ENCODE peak calls at places on chromosomes 11 and 22, in ten cellular contexts. I is IMR-90, T is endothelial cell of umbilical vein, Z is PC-3, V is left lung, X is transverse colon, U is pancreas, W is neural progenitor cell, A is A673, K is sigmoid colon. P is an unnamed sample. For H3K36me3, the result is how much of the 10 kb centered on the place peaks cover.

GRCh38 chr22:42313804-42314581 is 43.5 kb upstream of the TCF20 start:
- DNase-seq in I (peak), T (peak), Z (peak), V (no peak), X (peak), U (peak), W (peak), A (peak), K (peak), P (peak)

GRCh38 chr11:58567889-58568512 is 7.7 kb downstream of the LPXN start:
- DNase-seq in I (peak), T (peak), Z (peak), V (no peak), X (peak), U (no peak), W (peak), A (peak), K (no peak), P (peak)

GRCh38 chr11:44094260-44094868 is 1.1 kb upstream of the EXT2 start:
- DNase-seq in I (peak), T (peak), Z (peak), V (peak), X (peak), U (peak), W (peak), A (peak), K (peak), P (no peak)

GRCh38 chr11:27926981-27927481 is 180.9 kb downstream of the KIF18A start:
- DNase-seq in I (peak), T (no peak), Z (peak), V (no peak), X (no peak), U (no peak), W (no peak), A (peak), K (no peak), P (no peak)

GRCh38 chr22:24588756-24589481 is 4.0 kb downstream of the LRRC75B start:
- DNase-seq in I (no peak), T (no peak), Z (no peak), V (no peak), X (no peak), U (no peak), W (no peak), A (no peak), K (no peak), P (no peak)

GRCh38 chr11:34327804-34328631 is 29.8 kb downstream of the ABTB2 start:
- DNase-seq in I (peak), T (no peak), Z (no peak), V (no peak), X (no peak), U (no peak), W (no peak), A (no peak), K (peak), P (no peak)

GRCh38 chr22:28395920-28396447 is 283.7 kb downstream of the TTC28 start:
- DNase-seq in I (peak), T (peak), Z (peak), V (no peak), X (no peak), U (no peak), W (no peak), A (no peak), K (no peak), P (no peak)

GRCh38 chr11:21177379-21177778 is 508.0 kb downstream of the NELL1 start:
- DNase-seq in I (no peak), T (no peak), Z (no peak), V (no peak), X (no peak), U (no peak), W (no peak), A (no peak), K (no peak), P (no peak)

GRCh38 chr11:123137496-123138270 is 57.4 kb downstream of the CLMP start:
- DNase-seq in I (peak), T (peak), Z (no peak), V (peak), X (peak), U (peak), W (peak), A (peak), K (peak), P (peak)

GRCh38 chr11:68386331-68386978 is 74.1 kb downstream of the LRP5 start:
- DNase-seq in I (no peak), T (no peak), Z (peak), V (no peak), X (no peak), U (no peak), W (no peak), A (no peak), K (no peak), P (no peak)

GRCh38 chr11:37721485-37721884 is 1123.4 kb upstream of the RAG2 start:
- DNase-seq in I (no peak), T (peak), Z (peak), V (no peak), X (no peak), U (no peak), W (no peak), A (no peak), K (no peak), P (no peak)

GRCh38 chr11:12206529-12206928 is 96.1 kb downstream of the MICAL2 start:
- DNase-seq in I (peak), T (no peak), Z (no peak), V (no peak), X (no peak), U (no peak), W (no peak), A (no peak), K (no peak), P (no peak)

GRCh38 chr11:73011126-73011817 is 130.8 kb downstream of the FCHSD2 start:
- DNase-seq in I (no peak), T (no peak), Z (no peak), V (no peak), X (no peak), U (no peak), W (no peak), A (no peak), K (no peak), P (no peak)
- H3K36me3 ChIP-seq in I (under half), T (under half), Z (under half), V (under half), X (under half), U (under half), W (under half), A (under half), K (under half), P (under half)

GRCh38 chr11:128889657-128890213 is 1.4 kb upstream of the KCNJ5 start:
- DNase-seq in I (no peak), T (no peak), Z (no peak), V (no peak), X (no peak), U (no peak), W (peak), A (no peak), K (no peak), P (no peak)
- TF ChIP-seq CTCF in I (no peak), T (no peak), Z (no peak), V (no peak), X (no peak), U (no peak), W (no peak), A (no peak), K (no peak), P (no peak)

GRCh38 chr22:29723766-29724165 is 4.0 kb downstream of the CABP7 start:
- DNase-seq in I (no peak), T (no peak), Z (no peak), V (no peak), X (no peak), U (no peak), W (no peak), A (no peak), K (no peak), P (no peak)

GRCh38 chr22:29724843-29725242 is 5.0 kb downstream of the CABP7 start:
- DNase-seq in I (no peak), T (no peak), Z (no peak), V (no peak), X (no peak), U (no peak), W (no peak), A (no peak), K (no peak), P (no peak)

GRCh38 chr22:29720824-29721323 is 1.1 kb downstream of the CABP7 start:
- DNase-seq in I (no peak), T (no peak), Z (no peak), V (no peak), X (no peak), U (no peak), W (peak), A (no peak), K (no peak), P (no peak)

GRCh38 chr22:29722151-29722550 is 2.3 kb downstream of the CABP7 start:
- DNase-seq in I (no peak), T (no peak), Z (peak), V (no peak), X (no peak), U (no peak), W (no peak), A (no peak), K (no peak), P (no peak)

GRCh38 chr22:29722587-29722986 is 2.8 kb downstream of the CABP7 start:
- DNase-seq in I (no peak), T (no peak), Z (no peak), V (no peak), X (no peak), U (no peak), W (no peak), A (no peak), K (no peak), P (no peak)
- H3K4me3 ChIP-seq in I (no peak), T (no peak), Z (no peak), V (no peak), X (no peak), U (no peak), W (no peak), A (no peak), K (no peak), P (no peak)

GRCh38 chr11:116911981-116912734 is 74.7 kb upstream of the APOA1 start:
- DNase-seq in I (no peak), T (no peak), Z (no peak), V (no peak), X (no peak), U (no peak), W (no peak), A (no peak), K (no peak), P (no peak)
- H3K36me3 ChIP-seq in I (under half), T (under half), Z (under half), V (under half), X (under half), U (under half), W (under half), A (under half), K (under half), P (under half)

DNA sequence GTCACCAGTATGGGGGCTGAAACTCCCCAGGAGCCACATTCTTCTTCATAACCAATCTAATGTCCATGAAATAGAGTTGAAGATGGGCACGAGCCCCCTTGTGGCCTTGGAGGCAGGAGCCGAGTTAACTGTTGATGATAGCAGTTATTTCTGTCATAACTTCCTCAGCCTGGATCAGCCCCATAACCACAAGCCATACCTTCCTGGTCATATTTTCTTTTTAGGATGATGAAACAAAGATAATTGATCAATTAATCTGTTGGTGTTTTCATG is 65.0 kb upstream of the TTC12 start:
- DNase-seq in I (no peak), T (no peak), Z (peak), V (no peak), X (no peak), U (no peak), W (no peak), A (peak), K (no peak), P (no peak)
- TF ChIP-seq CTCF in I (peak), T (no peak), Z (peak), V (no peak), X (no peak), U (no peak), W (peak), A (peak), K (no peak), P (no peak)

GRCh38 chr11:2930705-2931415 is 1.6 kb upstream of the PHLDA2 start:
- DNase-seq in I (peak), T (peak), Z (peak), V (peak), X (peak), U (peak), W (peak), A (no peak), K (peak), P (peak)
- H3K4me3 ChIP-seq in I (peak), T (peak), Z (peak), V (peak), X (no peak), U (peak), W (peak), A (peak), K (peak), P (peak)

DNA sequence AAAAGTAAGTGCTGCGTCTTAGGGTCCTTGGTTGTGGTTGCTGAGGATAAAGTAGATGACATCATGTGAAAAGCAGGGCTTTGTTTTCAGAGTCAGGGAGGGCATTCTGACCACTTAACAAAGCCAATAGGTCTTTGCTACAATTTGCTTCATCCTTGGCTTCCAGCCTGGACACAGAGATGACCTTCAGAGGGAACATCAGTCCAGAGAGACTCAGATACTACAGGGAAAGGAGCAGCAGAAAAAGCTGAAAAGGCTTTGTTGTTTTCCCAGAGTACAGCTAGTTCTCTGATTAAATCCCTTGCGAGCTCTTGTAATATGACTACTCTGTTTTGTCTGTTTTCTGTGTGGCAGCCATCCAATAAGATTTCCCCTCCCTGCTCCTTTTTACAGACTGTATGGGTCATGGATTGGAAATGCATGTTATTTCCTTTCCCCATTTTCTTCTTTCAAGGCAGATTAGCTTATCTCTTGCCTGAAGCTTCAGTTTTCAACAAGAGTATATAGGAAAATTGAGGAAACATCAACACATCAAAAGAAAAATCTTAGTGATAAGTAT is 31.9 kb downstream of the ATG13 start:
- DNase-seq in I (peak), T (peak), Z (peak), V (no peak), X (peak), U (no peak), W (peak), A (peak), K (peak), P (no peak)
- H3K36me3 ChIP-seq in I (under half), T (under half), Z (under half), V (under half), X (half or more), U (half or more), W (under half), A (under half), K (half or more), P (under half)

P was measured in Peyer's patch.